ENCODE peak calls at places on chromosomes 16 and 17, in ten cellular contexts. E is mucosa of descending colon, B is upper lobe of right lung, I is glutamatergic neuron, S is epithelial cell of esophagus, M is dorsolateral prefrontal cortex, X is cardiac fibroblast, D is breast epithelium, C is cardiac muscle cell, Z is Caco-2. V is an unnamed sample.

GRCh38 chr16:21301168-21301894 is 23.2 kb upstream of the CRYM start:
- DNase-seq in E (peak), B (peak), I (peak), S (peak), M (peak), X (peak), D (peak), C (peak), Z (peak), V (peak)

GRCh38 chr17:81494984-81495383 is 17.6 kb downstream of the ACTG1 start:
- DNase-seq in E (no peak), B (no peak), I (no peak), S (no peak), M (no peak), X (no peak), D (no peak), C (no peak), Z (peak), V (no peak)

GRCh38 chr17:41917192-41917591 is 1.6 kb downstream of the ACLY start:
- DNase-seq in E (no peak), B (no peak), I (no peak), S (peak), M (no peak), X (peak), D (no peak), C (peak), Z (no peak), V (no peak)

GRCh38 chr16:59179446-59180082 is 445.4 kb upstream of the GOT2 start:
- DNase-seq in E (no peak), B (no peak), I (no peak), S (no peak), M (no peak), X (peak), D (no peak), C (no peak), Z (no peak), V (no peak)

GRCh38 chr16:1398826-1399581 is 15.5 kb downstream of the UNKL start:
- DNase-seq in E (no peak), B (no peak), I (no peak), S (no peak), M (no peak), X (no peak), D (no peak), C (no peak), Z (no peak), V (no peak)

GRCh38 chr16:46482895-46483294 is 138.3 kb downstream of the SHCBP1 start:
- DNase-seq in E (no peak), B (no peak), I (no peak), S (peak), M (no peak), X (no peak), D (no peak), C (no peak), Z (no peak), V (no peak)

GRCh38 chr17:29848737-29849136 is 81.3 kb downstream of the SSH2 start:
- DNase-seq in E (no peak), B (no peak), I (no peak), S (no peak), M (no peak), X (peak), D (no peak), C (no peak), Z (no peak), V (no peak)

GRCh38 chr16:48556210-48556912 is 53.6 kb downstream of the N4BP1 start:
- DNase-seq in E (no peak), B (no peak), I (no peak), S (no peak), M (no peak), X (no peak), D (no peak), C (no peak), Z (no peak), V (no peak)

GRCh38 chr16:27639588-27640276 is 89.8 kb downstream of the KATNIP start:
- DNase-seq in E (peak), B (no peak), I (no peak), S (peak), M (peak), X (peak), D (no peak), C (peak), Z (no peak), V (peak)

GRCh38 chr16:88393034-88393433 is 10.3 kb downstream of the ZNF469 start:
- DNase-seq in E (no peak), B (no peak), I (no peak), S (no peak), M (no peak), X (no peak), D (no peak), C (no peak), Z (no peak), V (no peak)

GRCh38 chr17:66301418-66301863 is 972 bp upstream of the PRKCA start:
- DNase-seq in E (no peak), B (no peak), I (no peak), S (no peak), M (no peak), X (no peak), D (no peak), C (no peak), Z (no peak), V (no peak)

GRCh38 chr17:43857141-43857540 is 10.2 kb downstream of the CD300LG start:
- DNase-seq in E (no peak), B (peak), I (no peak), S (no peak), M (no peak), X (no peak), D (no peak), C (no peak), Z (peak), V (no peak)

GRCh38 chr16:64950262-64950661 is 171.6 kb downstream of the CDH11 start:
- DNase-seq in E (no peak), B (no peak), I (no peak), S (no peak), M (no peak), X (no peak), D (no peak), C (no peak), Z (no peak), V (no peak)

GRCh38 chr17:57399690-57400089 is 143.4 kb downstream of the MSI2 start:
- DNase-seq in E (no peak), B (no peak), I (no peak), S (no peak), M (no peak), X (no peak), D (no peak), C (no peak), Z (no peak), V (no peak)

GRCh38 chr16:4593069-4593468 is 21.6 kb downstream of the UBALD1 start:
- DNase-seq in E (no peak), B (no peak), I (peak), S (no peak), M (no peak), X (no peak), D (no peak), C (no peak), Z (no peak), V (no peak)

GRCh38 chr16:75679366-75679765 is 2.6 kb upstream of the CPHXL2 start:
- DNase-seq in E (no peak), B (no peak), I (no peak), S (no peak), M (no peak), X (peak), D (no peak), C (peak), Z (no peak), V (no peak)

GRCh38 chr17:58312021-58312630 is 16.5 kb downstream of the TSPOAP1 start:
- DNase-seq in E (no peak), B (peak), I (peak), S (no peak), M (peak), X (no peak), D (peak), C (no peak), Z (no peak), V (no peak)

GRCh38 chr16:35298460-35299243 is 1839.2 kb downstream of the TP53TG3F start:
- DNase-seq in E (no peak), B (no peak), I (no peak), S (peak), M (no peak), X (no peak), D (no peak), C (no peak), Z (no peak), V (no peak)

GRCh38 chr17:38454528-38454927 is 26.3 kb downstream of the ARHGAP23 start:
- DNase-seq in E (peak), B (peak), I (no peak), S (peak), M (peak), X (peak), D (peak), C (peak), Z (no peak), V (peak)

GRCh38 chr16:85839681-85840240 is 40.3 kb downstream of the COX4I1 start:
- DNase-seq in E (no peak), B (no peak), I (no peak), S (no peak), M (no peak), X (no peak), D (no peak), C (no peak), Z (no peak), V (no peak)

DNA sequence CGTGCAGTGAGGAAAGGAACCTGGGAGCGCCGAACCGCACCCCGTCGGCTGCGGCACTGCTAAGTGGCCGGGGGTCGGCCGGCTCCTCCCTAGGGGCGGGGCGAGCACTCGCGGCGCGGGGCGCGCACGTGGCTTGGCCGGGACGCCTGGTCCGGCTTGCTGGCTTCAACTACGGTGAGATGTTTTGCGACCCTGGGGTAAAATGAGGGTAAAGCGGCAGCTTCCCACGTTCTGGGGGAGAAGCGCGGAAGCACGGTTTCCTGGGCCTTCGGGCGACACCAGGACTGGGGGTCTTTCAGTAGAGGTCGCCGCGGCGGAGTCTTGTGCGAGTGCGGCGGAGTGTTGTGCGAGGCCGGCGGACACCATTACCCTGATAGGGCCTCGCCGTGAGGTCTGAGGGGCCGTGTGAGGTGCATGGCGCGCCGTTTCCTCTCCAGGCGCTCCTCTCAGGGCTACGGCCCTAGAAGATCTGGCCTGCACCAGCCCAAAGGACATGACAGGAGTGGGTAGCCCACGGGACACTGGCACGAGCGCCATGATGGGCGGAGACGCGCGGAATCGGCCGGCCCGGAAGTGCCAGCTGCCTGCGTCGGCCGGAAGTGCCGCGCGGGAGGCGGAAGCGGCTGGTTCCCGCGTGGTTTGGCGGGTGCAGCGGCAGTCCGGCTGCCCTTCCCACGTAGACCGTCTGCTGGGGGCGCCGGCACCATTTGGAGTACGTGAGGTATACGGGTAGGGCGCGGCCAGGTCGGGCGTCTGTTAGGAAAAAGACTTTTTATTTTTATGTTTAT is at the start of gene PIGW:
- DNase-seq in E (peak), B (peak), I (peak), S (peak), M (peak), X (peak), D (peak), C (peak), Z (peak), V (peak)
- TF ChIP-seq CTCF in E (peak), B (no peak), I (no peak), S (no peak), M (peak), X (no peak), D (no peak), C (peak), Z (no peak), V (no peak)

GRCh38 chr17:16467886-16468285 is 24.1 kb downstream of the LRRC75A start:
- DNase-seq in E (no peak), B (no peak), I (no peak), S (no peak), M (no peak), X (no peak), D (no peak), C (no peak), Z (no peak), V (no peak)
- TF ChIP-seq CTCF in E (no peak), B (no peak), I (no peak), S (no peak), M (no peak), X (no peak), D (no peak), C (no peak), Z (no peak), V (no peak)

DNA sequence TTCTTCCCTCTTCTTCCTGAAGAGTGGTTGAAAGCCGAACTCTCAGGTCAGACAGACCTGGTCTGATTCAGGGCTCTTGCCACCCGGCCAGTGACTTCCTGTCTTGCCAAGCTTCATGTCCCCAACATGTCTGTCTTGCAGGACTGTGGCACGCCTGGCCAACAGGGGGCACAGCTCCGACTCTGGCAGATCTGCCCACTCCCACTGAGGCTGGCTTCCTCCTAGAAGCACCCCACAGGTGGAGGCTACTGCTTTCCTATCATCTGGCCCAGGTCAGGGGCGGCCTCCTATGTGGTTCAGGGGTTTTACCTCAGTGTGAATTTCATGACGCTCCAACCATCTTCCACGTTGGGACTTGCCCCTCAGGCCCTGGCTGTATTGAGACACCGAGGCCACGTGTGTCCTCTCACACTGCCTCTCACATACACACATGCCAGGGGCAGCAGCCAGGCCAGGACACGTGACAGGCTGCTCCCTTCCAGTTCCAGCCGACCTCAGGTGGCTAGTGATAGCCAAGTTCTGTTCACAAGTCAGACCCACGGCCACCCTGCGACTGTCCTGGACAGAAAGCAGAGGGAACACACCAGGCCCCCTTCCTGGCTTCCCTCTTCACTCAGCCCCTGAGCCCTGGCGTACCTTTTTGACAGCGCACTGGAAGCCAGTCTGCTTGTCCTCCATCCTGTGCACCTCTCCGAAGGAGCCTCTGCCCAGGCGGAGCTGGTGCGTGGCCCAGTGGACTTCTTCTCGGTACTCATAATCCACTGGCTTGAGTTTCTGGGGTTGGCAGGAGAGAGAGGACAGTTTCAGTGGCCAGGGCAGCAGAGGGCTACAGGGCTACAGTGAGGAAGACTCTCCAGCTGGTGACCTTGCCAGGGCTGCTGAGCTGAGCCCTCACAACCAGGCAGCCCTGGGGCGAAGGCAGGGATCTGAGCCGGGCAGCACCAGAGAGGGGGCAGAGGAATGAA is 22.6 kb upstream of the SPATA32 start:
- DNase-seq in E (peak), B (peak), I (no peak), S (peak), M (no peak), X (no peak), D (no peak), C (no peak), Z (no peak), V (no peak)
- TF ChIP-seq CTCF in E (no peak), B (peak), I (no peak), S (peak), M (no peak), X (peak), D (no peak), C (peak), Z (no peak), V (peak)

DNA sequence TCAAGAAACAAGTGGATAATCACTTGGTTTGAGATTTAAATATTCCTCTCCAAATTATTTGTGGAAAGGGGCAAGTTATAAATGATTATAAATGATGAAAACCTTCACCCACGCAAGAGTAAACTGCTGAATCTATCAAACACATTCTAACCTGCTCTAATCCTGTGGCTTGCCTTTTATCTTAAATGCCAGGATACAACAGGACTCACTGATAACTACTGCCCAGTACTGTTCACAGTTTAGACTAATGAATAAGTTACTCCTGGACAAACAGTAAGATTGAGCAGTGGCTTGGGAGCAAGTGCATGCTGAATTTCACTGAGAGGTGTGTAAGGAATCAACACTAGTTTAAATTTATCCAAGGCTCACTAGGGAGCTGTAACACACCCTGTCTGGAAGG is 31.1 kb downstream of the IGF2BP1 start:
- DNase-seq in E (no peak), B (no peak), I (no peak), S (no peak), M (no peak), X (no peak), D (no peak), C (no peak), Z (no peak), V (no peak)
- TF ChIP-seq CTCF in E (no peak), B (no peak), I (no peak), S (no peak), M (no peak), X (no peak), D (no peak), C (no peak), Z (no peak), V (no peak)

DNA sequence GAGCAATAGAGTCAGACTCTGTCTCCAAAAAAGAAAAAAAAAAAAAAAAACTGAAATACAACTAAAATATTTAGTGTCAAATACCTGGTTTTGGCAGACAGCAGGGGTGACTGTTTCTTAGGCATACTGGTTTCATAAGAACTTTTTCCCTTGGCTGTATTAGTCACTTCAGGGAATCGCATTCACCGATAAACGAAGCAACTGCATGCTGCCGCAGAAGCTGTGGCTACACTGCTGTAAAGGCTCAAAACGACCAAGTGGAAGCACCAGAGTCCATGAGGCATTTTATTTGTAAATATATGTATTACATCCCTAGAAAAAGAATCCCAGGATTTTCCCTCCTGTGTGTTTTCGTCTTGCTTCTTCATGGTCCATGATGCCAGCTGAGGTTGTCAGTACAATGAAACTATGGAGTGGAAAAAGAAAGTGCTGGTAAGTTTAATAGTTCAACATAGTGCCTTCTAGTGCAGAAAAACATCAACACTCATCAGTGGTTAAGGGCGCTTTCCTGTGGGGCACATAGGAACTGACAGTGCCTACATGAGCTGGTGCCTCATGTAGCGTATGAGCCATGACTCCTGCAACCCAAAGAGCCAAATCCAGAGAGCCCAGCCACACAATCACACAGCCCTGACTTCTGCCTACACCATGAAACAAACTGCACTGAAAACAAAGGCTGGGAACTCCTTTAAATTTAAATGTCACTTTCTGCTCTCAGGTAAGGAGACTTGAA is 7.3 kb downstream of the RPS15A start:
- DNase-seq in E (no peak), B (no peak), I (no peak), S (no peak), M (no peak), X (no peak), D (no peak), C (no peak), Z (no peak), V (no peak)
- TF ChIP-seq CTCF in E (no peak), B (no peak), I (no peak), S (no peak), M (no peak), X (no peak), D (no peak), C (no peak), Z (no peak), V (no peak)

DNA sequence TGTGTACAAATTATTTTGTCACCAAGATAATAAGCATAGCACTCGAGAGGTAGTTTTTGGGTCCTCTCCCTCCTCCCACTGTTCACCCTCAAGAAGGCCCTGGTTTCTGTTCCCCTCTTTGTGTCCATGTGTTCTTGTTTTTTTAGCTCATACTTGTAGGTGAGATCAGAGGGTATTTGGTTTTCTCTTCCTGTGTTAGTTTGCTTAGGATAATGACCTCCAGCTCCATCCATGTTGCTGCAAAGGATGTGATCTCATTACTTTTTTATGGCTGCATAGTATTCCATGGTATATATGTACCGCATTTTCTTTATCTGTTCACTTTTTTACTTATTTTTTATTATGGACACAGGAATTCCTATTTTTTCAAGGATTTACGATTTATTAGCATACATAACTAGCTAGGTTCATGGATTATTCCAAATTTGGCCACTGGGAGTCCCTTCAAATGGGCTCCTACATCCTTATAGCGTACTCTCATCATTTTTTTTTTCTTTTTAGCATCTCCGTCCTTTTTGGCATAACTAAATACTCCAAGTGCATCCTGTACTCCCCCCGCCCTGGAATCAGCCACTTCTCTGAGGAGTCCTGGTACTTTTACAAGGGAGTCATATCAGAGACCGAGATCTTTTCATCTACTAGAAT is 7.3 kb downstream of the TADA2A start:
- DNase-seq in E (no peak), B (no peak), I (no peak), S (peak), M (no peak), X (peak), D (no peak), C (no peak), Z (no peak), V (no peak)
- TF ChIP-seq CTCF in E (no peak), B (peak), I (peak), S (peak), M (no peak), X (peak), D (no peak), C (peak), Z (peak), V (peak)